ENCODE peak calls at places on chromosomes 12 and 14, in six cellular contexts. D, M, E, W, X and S are unnamed samples.

GRCh38 chr14:88829685-88830302 is 5.3 kb downstream of the TTC8 start:
- DNase-seq in D (no peak), X (no peak), M (no peak), W (no peak), E (no peak), S (no peak)

GRCh38 chr14:22850944-22851790 is 14.8 kb downstream of the MMP14 start:
- DNase-seq in X (peak; percentile 91), D (peak; percentile 88), M (no peak), E (no peak), W (peak; percentile 77), S (peak; percentile 68)

GRCh38 chr14:61511558-61511924 is 183.8 kb upstream of the HIF1A start:
- DNase-seq in W (peak; percentile 68), X (no peak), D (no peak), M (no peak), E (no peak), S (no peak)

GRCh38 chr12:14618990-14619389 is 51.3 kb upstream of the PLBD1 start:
- DNase-seq in M (no peak), X (no peak), W (no peak), D (peak; percentile 29), E (no peak), S (no peak)

GRCh38 chr12:72872488-72872887 is 600.3 kb downstream of the TRHDE start:
- DNase-seq in E (no peak), D (no peak), W (no peak), X (no peak), M (no peak), S (no peak)

GRCh38 chr12:74722709-74723108 is 185.1 kb downstream of the ATXN7L3B start:
- DNase-seq in E (no peak), M (no peak), W (no peak), X (no peak), D (no peak), S (no peak)

GRCh38 chr12:92927055-92927435 is 2.0 kb downstream of the EEA1 start:
- DNase-seq in W (no peak), D (peak; percentile 76), M (peak; percentile 83), E (no peak), X (no peak), S (peak; percentile 65)

GRCh38 chr14:35998303-35998702 is 172.2 kb downstream of the BRMS1L start:
- DNase-seq in M (no peak), D (no peak), W (no peak), X (no peak), E (no peak), S (no peak)

GRCh38 chr14:96693252-96693820 is 103.8 kb upstream of the VRK1 start:
- DNase-seq in W (no peak), X (no peak), M (no peak), E (no peak), D (no peak), S (no peak)

GRCh38 chr12:66678640-66679268 is at the start of gene GRIP1:
- DNase-seq in X (no peak), M (no peak), D (peak; percentile 37), E (no peak), W (no peak), S (no peak)

GRCh38 chr12:71438670-71439361 is 782 bp upstream of the LGR5 start:
- DNase-seq in W (no peak), X (no peak), M (no peak), D (peak; percentile 25), E (no peak), S (no peak)

GRCh38 chr12:120397827-120398563 is 29.0 kb upstream of the MSI1 start:
- DNase-seq in W (no peak), D (no peak), E (no peak), X (no peak), M (no peak), S (no peak)

GRCh38 chr12:39807043-39807442 is 187.4 kb upstream of the ABCD2 start:
- DNase-seq in M (no peak), W (no peak), X (no peak), E (peak; percentile 51), D (no peak), S (no peak)

GRCh38 chr12:116537149-116537904 is 21.9 kb upstream of the MAP1LC3B2 start:
- DNase-seq in D (no peak), E (no peak), M (no peak), W (no peak), X (no peak), S (no peak)

GRCh38 chr12:6228535-6229223 is 28.5 kb downstream of the CD9 start:
- DNase-seq in D (no peak), X (no peak), W (no peak), M (no peak), E (no peak), S (no peak)

GRCh38 chr12:29148065-29148957 is 767 bp upstream of the FAR2 start:
- DNase-seq in M (no peak), X (peak; percentile 42), W (peak; percentile 63), D (peak; percentile 17), E (no peak), S (no peak)

GRCh38 chr12:72053604-72054003 is 115.0 kb downstream of the TPH2 start:
- DNase-seq in E (no peak), W (no peak), X (no peak), D (peak; percentile 21), M (no peak), S (no peak)

GRCh38 chr12:66942741-66943465 is 264.0 kb upstream of the GRIP1 start:
- DNase-seq in E (no peak), M (no peak), W (no peak), X (no peak), D (no peak), S (no peak)

GRCh38 chr12:76329163-76329562 is 19.1 kb downstream of the BBS10 start:
- DNase-seq in E (peak; percentile 86), M (no peak), D (peak; percentile 96), X (no peak), W (no peak), S (no peak)

GRCh38 chr12:125124320-125124966 is 59.2 kb downstream of the AACS start:
- DNase-seq in E (no peak), M (no peak), D (peak; percentile 27), X (no peak), W (no peak), S (peak; percentile 14)

GRCh38 chr14:105192866-105193731 is 12.0 kb upstream of the NUDT14 start:
- DNase-seq in M (no peak), W (no peak), E (no peak), X (no peak), D (no peak), S (no peak)

GRCh38 chr12:32533971-32534590 is 134.7 kb downstream of the FGD4 start:
- DNase-seq in D (peak; percentile 60), X (peak; percentile 31), M (no peak), W (no peak), E (peak; percentile 1), S (peak; percentile 46)

GRCh38 chr14:94227029-94227428 is 52.9 kb downstream of the PPP4R4 start:
- DNase-seq in W (no peak), X (no peak), M (no peak), E (no peak), D (peak; percentile 37), S (no peak)

GRCh38 chr12:21438643-21439042 is 1.2 kb downstream of the PYROXD1 start:
- DNase-seq in M (no peak), D (no peak), E (no peak), W (no peak), X (no peak), S (no peak)

GRCh38 chr12:43063642-43064041 is 474.1 kb upstream of the PRICKLE1 start:
- DNase-seq in E (no peak), D (no peak), M (no peak), X (no peak), W (no peak), S (no peak)

GRCh38 chr14:47438650-47439140 is 236.7 kb downstream of the MDGA2 start:
- DNase-seq in X (no peak), E (no peak), W (no peak), M (peak; percentile 65), D (peak; percentile 63), S (no peak)

GRCh38 chr12:132146772-132147422 is 2.6 kb downstream of the NOC4L start:
- DNase-seq in X (peak; percentile 11), M (no peak), W (peak; percentile 44), E (no peak), D (no peak), S (no peak)

GRCh38 chr14:102927878-102928411 is 5.5 kb downstream of the AMN start:
- DNase-seq in D (peak; percentile 41), E (no peak), W (peak; percentile 79), M (no peak), X (no peak), S (no peak)

GRCh38 chr12:50017653-50018052 is 7.6 kb downstream of the RACGAP1 start:
- DNase-seq in M (no peak), W (no peak), X (no peak), D (no peak), E (no peak), S (no peak)

DNA sequence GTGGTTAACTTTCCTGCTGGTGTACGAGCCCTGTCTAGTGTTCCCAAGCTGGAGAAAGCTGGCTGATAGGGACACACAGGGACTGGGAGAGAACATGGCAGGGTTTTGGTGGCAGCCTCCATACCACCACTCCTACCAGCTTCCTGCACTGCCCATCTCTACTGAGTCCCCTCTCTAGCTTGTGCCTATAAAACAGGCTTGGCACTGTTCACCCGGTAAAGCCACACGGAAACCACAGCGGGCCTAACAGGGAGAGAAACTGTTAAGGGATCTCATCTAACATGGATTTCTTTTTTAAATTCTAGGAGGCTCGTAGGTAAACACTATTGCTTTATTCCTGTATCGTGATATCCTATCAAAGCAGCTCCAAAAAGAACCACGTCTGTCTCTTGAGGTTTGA is 204.7 kb downstream of the TTC7B start:
- DNase-seq in X (no peak), D (no peak), E (no peak), W (no peak), M (no peak), S (no peak)
- H3K27ac ChIP-seq in X (peak overlapping the region; percentile 59), D (no peak overlapping the region), E (no peak overlapping the region), W (no peak overlapping the region), M (no peak overlapping the region), S (no peak overlapping the region)

DNA sequence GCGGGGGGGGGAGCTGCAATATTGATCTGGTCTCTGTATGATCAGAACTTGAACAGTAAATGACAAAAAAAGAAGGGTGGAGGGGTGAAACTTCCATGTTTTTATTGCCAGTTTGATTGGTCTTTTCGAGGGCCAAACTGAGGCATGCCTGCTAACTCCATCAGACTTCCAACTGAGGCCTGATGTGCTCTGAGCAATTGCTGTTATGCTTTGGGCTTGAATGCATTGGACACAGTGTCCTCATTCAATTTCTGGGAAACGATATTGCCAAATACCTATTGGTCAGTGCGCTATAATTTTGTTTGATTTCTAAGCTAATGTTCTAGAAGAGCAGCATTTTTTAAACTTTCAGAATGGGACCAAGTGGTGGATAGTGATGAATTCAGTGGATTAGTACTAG is 2.1 kb upstream of the SLC38A2 start:
- DNase-seq in W (no peak), D (no peak), M (no peak), E (no peak), X (no peak), S (no peak)
- H3K27ac ChIP-seq in W (no peak overlapping the region), D (no peak overlapping the region), M (no peak overlapping the region), E (peak overlapping the region; percentile 95), X (no peak overlapping the region), S (no peak overlapping the region)

DNA sequence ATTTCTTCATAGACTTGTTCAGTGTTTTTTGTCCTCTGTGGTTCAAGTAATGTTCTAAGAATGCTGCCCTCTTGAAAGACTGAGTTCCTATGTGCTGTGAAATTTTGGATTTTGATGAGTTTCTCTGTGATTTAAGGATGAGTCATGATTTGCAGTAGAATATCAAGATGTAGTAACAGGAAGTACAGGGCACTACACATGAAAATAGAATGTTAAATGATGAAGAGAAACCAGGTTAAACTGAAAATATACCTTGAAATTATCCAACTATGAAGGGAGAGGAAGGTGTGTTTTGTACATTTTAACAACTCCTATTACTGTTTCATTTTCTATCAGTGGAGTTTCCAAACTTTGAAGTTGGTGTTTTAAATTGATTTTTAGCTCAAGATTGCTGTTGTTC is 4.8 kb downstream of the ELK3 start:
- DNase-seq in W (no peak), X (no peak), E (peak; percentile 87), D (peak; percentile 97), M (no peak), S (peak; percentile 85)
- H3K27ac ChIP-seq in W (no peak overlapping the region), X (peak overlapping the region; percentile 85), E (peak overlapping the region; percentile 94), D (peak overlapping the region; percentile 97), M (no peak overlapping the region), S (peak overlapping the region; percentile 99)

GRCh38 chr12:41919526-41920305 is 225.0 kb downstream of the GXYLT1 start:
- DNase-seq in X (no peak), E (no peak), M (no peak), D (no peak), W (no peak), S (no peak)
- H3K27ac ChIP-seq in X (no peak overlapping the region), E (no peak overlapping the region), M (no peak overlapping the region), D (no peak overlapping the region), W (no peak overlapping the region), S (no peak overlapping the region)